ENCODE peak calls at places on chromosomes 11 and 22, in seven cellular contexts. O is CD4-positive, alpha-beta memory T cell; H is adrenal gland; J is SJSA1; E is ovary; B is fibroblast of lung; C is right cardiac atrium. V is an unnamed sample.

GRCh38 chr11:63804259-63804658 is 9.0 kb upstream of the SPINDOC start:
- DNase-seq in J (no peak), H (no peak), E (no peak), C (no peak), O (no peak), B (no peak), V (no peak)

GRCh38 chr22:49849161-49850020 is 4.3 kb upstream of the ZBED4 start:
- DNase-seq in C (no peak), J (no peak), B (no peak), H (no peak), O (no peak), E (no peak), V (no peak)

GRCh38 chr11:97525273-97525672 is 1135.5 kb downstream of the JRKL start:
- DNase-seq in E (no peak), C (no peak), O (no peak), J (no peak), H (no peak), B (peak), V (no peak)

GRCh38 chr22:48236261-48236660 is 1473.8 kb downstream of the TBC1D22A start:
- DNase-seq in J (no peak), E (no peak), C (no peak), B (no peak), H (peak), O (no peak), V (no peak)

GRCh38 chr11:34604909-34605308 is 16.0 kb upstream of the EHF start:
- DNase-seq in O (no peak), H (no peak), E (no peak), B (no peak), C (no peak), J (no peak), V (no peak)

GRCh38 chr11:2269601-2270321 is 627 bp downstream of the ASCL2 start:
- DNase-seq in E (peak), B (peak), H (peak), J (peak), C (peak), O (peak), V (peak)

GRCh38 chr22:25383278-25383820 is 163.9 kb downstream of the CRYBB2 start:
- DNase-seq in H (no peak), J (no peak), O (no peak), C (no peak), E (no peak), B (no peak), V (no peak)

GRCh38 chr22:29146771-29147170 is 58.9 kb upstream of the EMID1 start:
- DNase-seq in B (no peak), H (no peak), C (no peak), J (no peak), E (peak), O (no peak), V (peak)

GRCh38 chr11:96257972-96258951 is 84.7 kb downstream of the MAML2 start:
- DNase-seq in C (no peak), J (peak), E (no peak), B (peak), O (peak), H (no peak), V (no peak)

GRCh38 chr11:100890779-100891178 is 203.7 kb downstream of the ARHGAP42 start:
- DNase-seq in C (no peak), J (peak), B (peak), E (no peak), H (no peak), O (no peak), V (no peak)

GRCh38 chr11:61869636-61870428 is 21.5 kb downstream of the FADS3 start:
- DNase-seq in C (no peak), B (no peak), H (no peak), J (no peak), E (no peak), O (no peak), V (no peak)

GRCh38 chr11:64025205-64025604 is 10.5 kb upstream of the FLRT1 start:
- DNase-seq in E (no peak), C (no peak), H (no peak), B (no peak), J (no peak), O (no peak), V (no peak)

GRCh38 chr11:45314900-45315299 is 28.8 kb upstream of the SYT13 start:
- DNase-seq in O (no peak), C (no peak), J (no peak), E (no peak), H (no peak), B (no peak), V (no peak)

GRCh38 chr11:42234381-42235035 is 775.1 kb upstream of the LRRC4C start:
- DNase-seq in B (peak), J (no peak), O (no peak), E (no peak), H (no peak), C (no peak), V (no peak)

GRCh38 chr11:79610139-79610538 is 169.3 kb upstream of the TENM4 start:
- DNase-seq in C (no peak), H (no peak), O (no peak), B (no peak), J (no peak), E (no peak), V (no peak)

GRCh38 chr11:120305286-120305685 is 19.8 kb upstream of the TLCD5 start:
- DNase-seq in O (no peak), H (no peak), C (no peak), J (no peak), E (no peak), B (no peak), V (no peak)

GRCh38 chr11:120302001-120302805 is 22.9 kb upstream of the TLCD5 start:
- DNase-seq in C (no peak), B (no peak), J (no peak), E (no peak), O (no peak), H (no peak), V (peak)

GRCh38 chr11:120303004-120303637 is 22.0 kb upstream of the TLCD5 start:
- DNase-seq in C (peak), O (peak), H (peak), J (no peak), E (peak), B (peak), V (peak)

GRCh38 chr11:120306519-120307242 is 18.4 kb upstream of the TLCD5 start:
- DNase-seq in B (peak), J (peak), E (no peak), H (no peak), O (no peak), C (peak), V (no peak)

GRCh38 chr11:120304526-120304925 is 20.6 kb upstream of the TLCD5 start:
- DNase-seq in H (no peak), C (no peak), O (no peak), J (no peak), E (no peak), B (peak), V (no peak)
- H3K4me3 ChIP-seq in H (no peak), C (no peak), O (no peak), J (no peak), E (no peak), B (no peak), V (no peak)

GRCh38 chr11:73317373-73317772 is 9.3 kb downstream of the ARHGEF17 start:
- DNase-seq in O (no peak), E (peak), H (no peak), C (peak), B (peak), J (no peak), V (peak)

GRCh38 chr11:73316422-73316821 is 8.3 kb downstream of the ARHGEF17 start:
- DNase-seq in E (no peak), H (no peak), J (no peak), O (no peak), B (no peak), C (no peak), V (no peak)

GRCh38 chr11:73313652-73314051 is 5.6 kb downstream of the ARHGEF17 start:
- DNase-seq in E (no peak), O (no peak), J (no peak), B (no peak), H (no peak), C (no peak), V (no peak)

GRCh38 chr11:73314121-73314948 is 6.3 kb downstream of the ARHGEF17 start:
- DNase-seq in C (no peak), H (no peak), J (no peak), B (peak), E (no peak), O (no peak), V (peak)

GRCh38 chr11:73315288-73316020 is 7.4 kb downstream of the ARHGEF17 start:
- DNase-seq in E (no peak), O (no peak), H (no peak), B (peak), J (no peak), C (peak), V (no peak)
- H3K4me3 ChIP-seq in E (no peak), O (no peak), H (no peak), B (no peak), J (no peak), C (no peak), V (no peak)

GRCh38 chr22:37601540-37602442 is 6.8 kb upstream of the GGA1 start:
- DNase-seq in O (no peak), E (no peak), J (no peak), B (peak), H (no peak), C (no peak), V (peak)
- H3K4me3 ChIP-seq in O (no peak), E (no peak), J (no peak), B (no peak), H (no peak), C (no peak), V (no peak)

GRCh38 chr11:128158860-128159259 is 428.5 kb downstream of the ETS1 start:
- DNase-seq in O (no peak), H (no peak), E (no peak), B (no peak), J (no peak), C (no peak), V (no peak)

GRCh38 chr11:128155590-128155989 is 431.8 kb downstream of the ETS1 start:
- DNase-seq in H (no peak), O (no peak), E (no peak), B (no peak), J (no peak), C (no peak), V (no peak)

GRCh38 chr11:128156486-128156885 is 430.9 kb downstream of the ETS1 start:
- DNase-seq in C (no peak), H (no peak), B (peak), J (no peak), O (no peak), E (no peak), V (no peak)

GRCh38 chr11:128153697-128154048 is 433.7 kb downstream of the ETS1 start:
- DNase-seq in E (no peak), B (no peak), C (no peak), J (no peak), H (no peak), O (no peak), V (no peak)

DNA sequence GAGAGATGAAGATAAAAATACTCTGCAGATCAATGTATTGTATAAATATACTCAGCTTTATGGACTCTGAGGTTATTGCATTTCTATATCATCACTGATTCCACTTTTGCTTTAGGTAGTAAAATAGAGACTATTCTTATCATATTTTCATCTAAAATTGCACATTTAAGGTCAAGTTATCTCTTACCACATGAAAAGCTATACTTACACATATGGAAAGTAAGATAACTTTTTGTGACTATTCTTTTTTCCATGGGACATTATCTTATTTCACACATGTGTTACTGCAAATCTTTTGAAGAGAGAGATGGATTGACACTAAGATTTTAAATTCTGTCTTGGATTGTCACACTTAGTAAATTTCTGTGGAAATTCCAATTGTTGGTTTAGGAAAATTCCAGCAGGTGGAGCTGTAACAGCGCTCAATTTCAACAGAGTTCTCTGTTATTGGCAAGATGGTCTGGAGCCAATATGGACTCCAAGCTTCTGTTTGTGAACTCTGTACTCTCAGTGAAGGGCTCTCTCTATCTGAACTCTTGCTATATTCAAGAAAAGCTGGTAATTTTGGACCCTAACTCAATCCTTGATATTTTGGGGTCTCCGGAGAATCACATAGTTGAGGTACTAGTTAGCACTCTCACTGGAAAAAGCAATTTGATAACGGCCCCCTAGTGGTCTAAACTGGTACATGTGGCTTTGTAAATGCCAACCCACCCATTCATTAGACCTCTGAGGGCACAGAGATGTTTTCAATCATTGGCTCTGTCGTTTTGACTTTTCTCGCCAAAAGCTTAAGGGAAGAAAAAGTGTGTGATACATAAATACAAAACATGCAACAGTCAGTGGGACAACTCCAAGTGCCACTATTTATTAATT is 429.7 kb downstream of the ETS1 start:
- DNase-seq in B (peak), E (no peak), J (peak), C (no peak), H (peak), O (peak), V (no peak)
- H3K4me3 ChIP-seq in B (peak), E (no peak), J (peak), C (peak), H (no peak), O (peak), V (no peak)

DNA sequence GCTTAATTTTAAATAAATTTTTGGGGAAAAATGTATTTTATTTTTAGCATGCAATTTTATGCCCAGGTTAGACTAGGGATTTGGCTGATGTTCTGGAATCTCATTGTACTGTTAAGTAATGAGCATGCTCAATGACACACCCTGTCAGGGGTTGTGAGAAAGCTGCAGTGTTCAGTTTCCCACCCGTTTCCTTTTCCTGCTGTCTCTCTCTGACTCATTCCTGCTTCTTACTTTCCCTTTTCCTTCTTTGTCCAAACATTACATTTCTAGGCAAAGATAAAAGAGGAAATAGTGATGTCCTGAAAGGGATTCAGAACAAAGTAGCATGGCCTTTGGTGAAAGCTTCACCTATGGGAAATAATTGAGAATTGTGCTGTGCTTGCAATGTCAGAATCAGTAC is 22.7 kb downstream of the OOSP3 start:
- DNase-seq in O (no peak), E (no peak), C (no peak), J (no peak), H (peak), B (peak), V (no peak)
- H3K4me3 ChIP-seq in O (no peak), E (no peak), C (no peak), J (no peak), H (no peak), B (no peak), V (no peak)

GRCh38 chr11:23012930-23013329 is 152.7 kb upstream of the CCDC179 start:
- DNase-seq in J (no peak), O (no peak), E (no peak), B (no peak), H (no peak), C (no peak), V (no peak)
- H3K4me3 ChIP-seq in J (no peak), O (no peak), E (no peak), B (no peak), H (no peak), C (no peak), V (no peak)

V was measured in left lung.